ENCODE peak calls at places on chromosomes 12 and 14, in nine cellular contexts. P is K562, J is astrocyte, Z is adipocyte, G is neural progenitor cell, B is colonic mucosa, R is IMR-90, S is GM23248, N is mammary epithelial cell. X is an unnamed sample.
A peak's percentile ranks its signal among the peaks of the same experiment; 100 is the strongest.

GRCh38 chr12:95788637-95789036 is 1.9 kb downstream of the NTN4 start:
- DNase-seq in P (no peak), N (peak; percentile 49), Z (peak; percentile 68), S (peak; percentile 62), G (no peak), R (peak; percentile 68), J (peak; percentile 52), B (no peak), X (peak; percentile 47)

GRCh38 chr14:88841741-88842140 is 17.3 kb downstream of the TTC8 start:
- DNase-seq in P (no peak), G (no peak), B (no peak), J (peak; percentile 52), S (peak; percentile 33), R (peak; percentile 48), Z (no peak), N (peak; percentile 23), X (peak; percentile 32)

GRCh38 chr12:113514602-113515001 is 42.9 kb upstream of the LHX5 start:
- DNase-seq in P (no peak), R (no peak), S (no peak), N (no peak), G (no peak), J (no peak), B (no peak), Z (no peak), X (no peak)

GRCh38 chr12:132243596-132244289 is 85.6 kb downstream of the GALNT9 start:
- DNase-seq in B (no peak), Z (no peak), J (no peak), P (no peak), S (no peak), N (no peak), G (peak; percentile 64), R (no peak), X (no peak)

GRCh38 chr12:3230758-3231375 is 153.7 kb downstream of the TSPAN9 start:
- DNase-seq in N (no peak), S (no peak), J (peak; percentile 25), B (no peak), P (no peak), R (no peak), Z (no peak), G (no peak), X (no peak)

GRCh38 chr12:24821691-24822090 is 127.2 kb downstream of the BCAT1 start:
- DNase-seq in J (peak; percentile 84), P (no peak), N (peak; percentile 92), G (no peak), R (peak; percentile 77), S (peak; percentile 63), Z (peak; percentile 40), B (no peak), X (peak; percentile 73)

GRCh38 chr14:30085943-30086342 is 158.3 kb upstream of the PRKD1 start:
- DNase-seq in B (no peak), Z (no peak), R (no peak), S (no peak), J (no peak), G (no peak), N (no peak), P (no peak), X (no peak)

GRCh38 chr12:93679308-93679933 is 2.2 kb downstream of the CRADD start:
- DNase-seq in S (no peak), G (no peak), P (no peak), J (no peak), N (no peak), R (no peak), Z (no peak), B (no peak), X (no peak)

GRCh38 chr12:95838125-95838524 is 20.6 kb upstream of the SNRPF start:
- DNase-seq in J (peak; percentile 49), P (no peak), S (peak; percentile 61), G (no peak), R (peak; percentile 72), Z (peak; percentile 51), N (no peak), B (peak; percentile 82), X (no peak)

GRCh38 chr12:120939523-120939922 is 35.4 kb upstream of the SPPL3 start:
- DNase-seq in B (no peak), G (no peak), P (no peak), Z (no peak), R (no peak), J (no peak), S (no peak), N (no peak), X (no peak)

GRCh38 chr14:53470351-53471043 is 317.4 kb upstream of the DDHD1 start:
- DNase-seq in G (no peak), P (no peak), B (no peak), Z (peak; percentile 83), J (peak; percentile 49), S (peak; percentile 64), R (peak; percentile 60), N (no peak), X (no peak)

GRCh38 chr12:76964784-76965571 is 86.2 kb upstream of the CSRP2 start:
- DNase-seq in J (no peak), G (no peak), R (no peak), Z (no peak), P (no peak), B (no peak), S (no peak), N (peak; percentile 70), X (no peak)

GRCh38 chr12:16307843-16308475 is 30.5 kb upstream of the SLC15A5 start:
- DNase-seq in B (no peak), R (no peak), J (no peak), G (no peak), P (no peak), Z (no peak), N (no peak), S (no peak), X (no peak)

GRCh38 chr12:42794811-42795210 is 205.3 kb upstream of the PRICKLE1 start:
- DNase-seq in R (peak; percentile 79), N (peak; percentile 39), J (peak; percentile 52), G (no peak), Z (peak; percentile 17), S (peak; percentile 75), B (no peak), P (no peak), X (no peak)

GRCh38 chr14:75770635-75771034 is 109.6 kb downstream of the TTLL5 start:
- DNase-seq in J (no peak), B (no peak), G (no peak), R (no peak), Z (no peak), N (no peak), P (no peak), S (no peak), X (no peak)

GRCh38 chr12:51975196-51975595 is 23.7 kb downstream of the ACVR1B start:
- DNase-seq in S (no peak), J (no peak), R (no peak), G (no peak), P (no peak), Z (no peak), N (no peak), B (no peak), X (no peak)

GRCh38 chr14:79408696-79409095 is 802.6 kb downstream of the DIO2 start:
- DNase-seq in P (no peak), B (no peak), N (no peak), R (no peak), S (no peak), G (peak; percentile 57), J (no peak), Z (no peak), X (no peak)

GRCh38 chr12:111569363-111570089 is 29.6 kb downstream of the ATXN2 start:
- DNase-seq in Z (no peak), R (no peak), B (no peak), S (no peak), P (no peak), N (no peak), J (no peak), G (no peak), X (no peak)

GRCh38 chr12:45703942-45704341 is 25.6 kb upstream of the ARID2 start:
- DNase-seq in R (peak; percentile 81), P (no peak), B (no peak), S (peak; percentile 15), G (no peak), J (peak; percentile 18), N (peak; percentile 6), Z (peak; percentile 8), X (no peak)

GRCh38 chr12:97024393-97024792 is 117.3 kb downstream of the NEDD1 start:
- DNase-seq in J (no peak), R (no peak), G (no peak), Z (no peak), B (no peak), S (no peak), N (no peak), P (no peak), X (no peak)
- H3K9ac ChIP-seq in J (no peak overlapping the region), R (no peak overlapping the region), G (no peak overlapping the region), Z (no peak overlapping the region), B (no peak overlapping the region), S (no peak overlapping the region), N (no peak overlapping the region), P (no peak overlapping the region), X (no peak overlapping the region)

GRCh38 chr12:104482113-104482512 is 25.4 kb downstream of the CHST11 start:
- DNase-seq in P (no peak), R (no peak), S (no peak), N (no peak), J (no peak), Z (no peak), B (no peak), G (no peak), X (no peak)

GRCh38 chr12:104482748-104483147 is 26.0 kb downstream of the CHST11 start:
- DNase-seq in B (no peak), R (no peak), P (no peak), N (no peak), S (no peak), J (no peak), Z (no peak), G (no peak), X (no peak)

GRCh38 chr12:104479141-104479662 is 22.5 kb downstream of the CHST11 start:
- DNase-seq in S (no peak), P (no peak), G (no peak), N (no peak), R (no peak), Z (no peak), J (no peak), B (no peak), X (no peak)

GRCh38 chr12:104480012-104480411 is 23.3 kb downstream of the CHST11 start:
- DNase-seq in B (no peak), J (no peak), G (no peak), N (no peak), P (peak; percentile 77), Z (no peak), R (no peak), S (no peak), X (no peak)

GRCh38 chr12:104480826-104481457 is 24.2 kb downstream of the CHST11 start:
- DNase-seq in S (peak; percentile 72), B (no peak), J (peak; percentile 88), G (no peak), Z (no peak), N (peak; percentile 84), R (peak; percentile 79), P (peak; percentile 37), X (peak; percentile 92)
- H3K9ac ChIP-seq in S (peak overlapping the region; percentile 36), B (no peak overlapping the region), J (peak overlapping the region; percentile 52), G (no peak overlapping the region), Z (no peak overlapping the region), N (no peak overlapping the region), R (no peak overlapping the region), P (peak overlapping the region; percentile 28), X (no peak overlapping the region)

GRCh38 chr14:61227893-61228591 is 53.1 kb downstream of the TMEM30B start:
- DNase-seq in N (no peak), B (no peak), R (no peak), P (no peak), Z (no peak), G (no peak), J (no peak), S (no peak), X (peak; percentile 9)
- H3K9ac ChIP-seq in N (no peak overlapping the region), B (no peak overlapping the region), R (no peak overlapping the region), P (no peak overlapping the region), Z (no peak overlapping the region), G (no peak overlapping the region), J (no peak overlapping the region), S (no peak overlapping the region), X (no peak overlapping the region)

GRCh38 chr12:50541139-50541538 is 36.4 kb downstream of the DIP2B start:
- DNase-seq in Z (no peak), P (no peak), S (no peak), B (no peak), J (no peak), R (no peak), G (no peak), N (no peak), X (no peak)
- H3K9ac ChIP-seq in Z (no peak overlapping the region), P (no peak overlapping the region), S (no peak overlapping the region), B (no peak overlapping the region), J (no peak overlapping the region), R (no peak overlapping the region), G (no peak overlapping the region), N (no peak overlapping the region), X (no peak overlapping the region)